ENCODE peak calls at places on chromosomes 5 and 9, in six cellular contexts. L is neuronal stem cell, U is IMR-90, M is H1, A is H9, I is mesenchymal stem cell. T is an unnamed sample.

GRCh38 chr5:53249529-53249928 is 140.0 kb upstream of the MOCS2 start:
- DNase-seq in L (no peak), U (peak; percentile 98), M (no peak), A (no peak), I (peak; percentile 87), T (peak; percentile 11)

GRCh38 chr5:110790673-110791072 is 51.9 kb downstream of the SLC25A46 start:
- DNase-seq in L (no peak), U (peak; percentile 82), M (no peak), A (no peak), I (peak; percentile 63), T (peak; percentile 85)

GRCh38 chr9:109793196-109793595 is 13.2 kb downstream of the PALM2AKAP2 start:
- DNase-seq in L (no peak), U (peak; percentile 94), M (no peak), A (no peak), I (peak; percentile 98), T (peak; percentile 58)

GRCh38 chr5:35644543-35644942 is 26.9 kb downstream of the SPEF2 start:
- DNase-seq in L (no peak), U (no peak), M (no peak), A (peak; percentile 34), I (no peak), T (no peak)

GRCh38 chr5:166713281-166713680 is 1578.2 kb upstream of the WWC1 start:
- DNase-seq in L (no peak), U (no peak), M (no peak), A (no peak), I (no peak), T (no peak)

GRCh38 chr9:96344458-96345180 is 38.9 kb downstream of the SLC35D2 start:
- DNase-seq in L (peak; percentile 5), U (peak; percentile 95), M (no peak), A (peak; percentile 86), I (peak; percentile 86), T (peak; percentile 46)

GRCh38 chr9:16387382-16387781 is 483.1 kb downstream of the BNC2 start:
- DNase-seq in L (no peak), U (peak; percentile 28), M (no peak), A (no peak), I (no peak), T (no peak)

GRCh38 chr5:53480474-53481353 is at the start of gene FST:
- DNase-seq in L (peak; percentile 72), U (peak; percentile 36), M (no peak), A (peak; percentile 42), I (peak; percentile 57), T (no peak)

GRCh38 chr5:120507197-120507596 is 43.1 kb downstream of the PRR16 start:
- DNase-seq in L (no peak), U (peak; percentile 36), M (no peak), A (no peak), I (no peak), T (no peak)

GRCh38 chr5:110018509-110018908 is 328.8 kb downstream of the MAN2A1 start:
- DNase-seq in L (no peak), U (no peak), M (no peak), A (no peak), I (no peak), T (no peak)

GRCh38 chr5:36459191-36460135 is 146.9 kb upstream of the SLC1A3 start:
- DNase-seq in L (no peak), U (no peak), M (no peak), A (peak; percentile 49), I (no peak), T (peak; percentile 94)

GRCh38 chr9:125534934-125535701 is 171.9 kb downstream of the MAPKAP1 start:
- DNase-seq in L (no peak), U (no peak), M (no peak), A (no peak), I (no peak), T (no peak)

GRCh38 chr5:164505791-164506190 is 1000.4 kb downstream of the MAT2B start:
- DNase-seq in L (no peak), U (no peak), M (no peak), A (no peak), I (no peak), T (peak; percentile 73)

GRCh38 chr5:164881442-164881841 is 1376.0 kb downstream of the MAT2B start:
- DNase-seq in L (no peak), U (no peak), M (no peak), A (no peak), I (no peak), T (no peak)

GRCh38 chr5:112366987-112367386 is 52.1 kb downstream of the EPB41L4A start:
- DNase-seq in L (no peak), U (no peak), M (no peak), A (peak; percentile 58), I (peak; percentile 2), T (peak; percentile 51)

GRCh38 chr5:173639-174600 is 17.4 kb upstream of the LRRC14B start:
- DNase-seq in L (no peak), U (no peak), M (no peak), A (no peak), I (no peak), T (no peak)

GRCh38 chr5:91420879-91421278 is 37.8 kb upstream of the ARRDC3 start:
- DNase-seq in L (no peak), U (no peak), M (no peak), A (no peak), I (no peak), T (no peak)

GRCh38 chr5:91430949-91431348 is 47.8 kb upstream of the ARRDC3 start:
- DNase-seq in L (no peak), U (no peak), M (no peak), A (no peak), I (no peak), T (no peak)

GRCh38 chr5:91419571-91420537 is 36.7 kb upstream of the ARRDC3 start:
- DNase-seq in L (peak; percentile 63), U (peak; percentile 55), M (no peak), A (peak; percentile 36), I (peak; percentile 62), T (peak; percentile 93)

GRCh38 chr5:91419136-91419535 is 36.0 kb upstream of the ARRDC3 start:
- DNase-seq in L (no peak), U (no peak), M (no peak), A (no peak), I (no peak), T (no peak)

DNA sequence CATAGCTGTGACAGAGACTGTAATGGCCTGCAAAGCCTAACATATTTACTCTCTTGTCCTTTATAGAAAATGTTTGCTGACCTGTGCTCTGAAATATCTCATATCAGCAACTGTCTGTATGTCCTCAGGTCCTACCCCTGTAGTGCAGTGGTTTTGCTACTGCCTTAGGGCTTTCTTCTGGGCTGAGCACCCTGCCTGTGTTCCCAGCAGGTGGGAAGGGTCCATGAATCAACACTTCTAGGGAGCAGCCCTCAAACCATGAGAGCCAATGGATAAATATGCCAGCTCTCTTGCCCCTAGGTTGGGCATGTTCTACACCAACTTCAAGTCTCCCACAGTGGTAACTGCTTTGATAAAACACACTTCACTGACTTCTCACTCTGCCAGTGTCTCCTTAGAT is 41.9 kb upstream of the ARRDC3 start:
- DNase-seq in L (no peak), U (no peak), M (no peak), A (peak; percentile 37), I (no peak), T (peak; percentile 56)
- H3K18ac ChIP-seq in L (no peak overlapping the region), U (no peak overlapping the region), M (no peak overlapping the region), A (no peak overlapping the region), I (no peak overlapping the region), T (no peak overlapping the region)

DNA sequence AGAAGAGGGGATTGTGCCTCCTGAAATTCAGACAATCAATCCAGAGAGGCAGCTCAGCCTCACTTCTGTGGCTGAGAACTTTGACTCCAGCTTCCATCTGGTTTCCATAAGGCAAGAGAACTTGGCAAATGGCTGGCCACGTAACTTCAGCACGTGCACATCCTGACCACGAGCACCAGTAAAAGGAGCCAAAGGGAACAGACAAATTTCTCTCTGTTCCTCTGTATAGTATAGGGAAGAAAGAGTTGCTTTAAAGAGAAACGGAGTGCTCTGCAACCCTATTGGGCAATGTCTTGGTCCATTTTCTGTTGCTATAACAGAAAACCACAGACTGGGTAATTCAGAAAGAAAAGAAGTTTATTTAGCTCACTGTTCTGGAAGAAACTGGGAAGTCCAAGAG is 558.8 kb downstream of the ACTL7B start:
- DNase-seq in L (no peak), U (peak; percentile 73), M (no peak), A (no peak), I (peak; percentile 68), T (peak; percentile 3)
- H2AFZ ChIP-seq in L (no peak overlapping the region), U (no peak overlapping the region), M (no peak overlapping the region), A (no peak overlapping the region), I (no peak overlapping the region), T (no peak overlapping the region)

GRCh38 chr5:14871084-14871572 is 450 bp downstream of the ANKH start:
- DNase-seq in L (no peak), U (no peak), M (no peak), A (no peak), I (no peak), T (no peak)

GRCh38 chr5:14872070-14872989 is 752 bp upstream of the ANKH start:
- DNase-seq in L (no peak), U (peak; percentile 8), M (no peak), A (peak; percentile 44), I (peak; percentile 56), T (no peak)

GRCh38 chr5:14873093-14873492 is 1.5 kb upstream of the ANKH start:
- DNase-seq in L (no peak), U (no peak), M (no peak), A (no peak), I (no peak), T (no peak)

GRCh38 chr5:14870347-14871083 is 1.1 kb downstream of the ANKH start:
- DNase-seq in L (no peak), U (no peak), M (no peak), A (no peak), I (no peak), T (no peak)

DNA sequence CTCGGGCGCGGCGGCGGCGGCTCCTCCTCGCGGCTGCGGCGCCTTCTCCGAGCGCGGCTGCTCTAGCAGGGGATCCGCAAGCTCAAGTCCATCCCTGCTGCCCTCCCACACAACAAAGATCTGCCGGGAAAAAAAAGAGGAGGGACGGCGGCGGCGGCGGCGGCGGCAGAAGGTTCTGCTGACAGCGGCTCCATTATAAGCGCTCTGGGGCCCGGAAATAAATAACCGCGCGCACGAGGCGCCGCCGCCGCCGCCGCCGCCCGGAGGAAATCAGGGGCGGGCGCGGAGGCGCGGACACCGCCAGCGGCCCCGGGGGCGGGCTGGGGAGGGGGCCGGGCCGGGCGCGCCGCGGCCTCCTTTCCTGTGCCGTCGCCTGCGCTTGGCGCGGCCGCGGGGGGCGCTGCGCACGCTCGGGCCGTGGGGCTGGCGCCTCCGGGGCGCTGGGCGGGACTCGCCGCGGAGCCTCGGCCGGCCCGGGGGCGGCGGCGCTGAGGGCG is at the start of gene ANKH:
- DNase-seq in L (peak; percentile 70), U (peak; percentile 69), M (no peak), A (peak; percentile 72), I (peak; percentile 76), T (peak; percentile 77)
- H3K18ac ChIP-seq in L (peak within 1 kb of the TSS; percentile 93), U (peak within 1 kb of the TSS; percentile 27), M (no peak within 1 kb of the TSS), A (no peak within 1 kb of the TSS), I (peak within 1 kb of the TSS; percentile 93), T (peak within 1 kb of the TSS; percentile 91)

DNA sequence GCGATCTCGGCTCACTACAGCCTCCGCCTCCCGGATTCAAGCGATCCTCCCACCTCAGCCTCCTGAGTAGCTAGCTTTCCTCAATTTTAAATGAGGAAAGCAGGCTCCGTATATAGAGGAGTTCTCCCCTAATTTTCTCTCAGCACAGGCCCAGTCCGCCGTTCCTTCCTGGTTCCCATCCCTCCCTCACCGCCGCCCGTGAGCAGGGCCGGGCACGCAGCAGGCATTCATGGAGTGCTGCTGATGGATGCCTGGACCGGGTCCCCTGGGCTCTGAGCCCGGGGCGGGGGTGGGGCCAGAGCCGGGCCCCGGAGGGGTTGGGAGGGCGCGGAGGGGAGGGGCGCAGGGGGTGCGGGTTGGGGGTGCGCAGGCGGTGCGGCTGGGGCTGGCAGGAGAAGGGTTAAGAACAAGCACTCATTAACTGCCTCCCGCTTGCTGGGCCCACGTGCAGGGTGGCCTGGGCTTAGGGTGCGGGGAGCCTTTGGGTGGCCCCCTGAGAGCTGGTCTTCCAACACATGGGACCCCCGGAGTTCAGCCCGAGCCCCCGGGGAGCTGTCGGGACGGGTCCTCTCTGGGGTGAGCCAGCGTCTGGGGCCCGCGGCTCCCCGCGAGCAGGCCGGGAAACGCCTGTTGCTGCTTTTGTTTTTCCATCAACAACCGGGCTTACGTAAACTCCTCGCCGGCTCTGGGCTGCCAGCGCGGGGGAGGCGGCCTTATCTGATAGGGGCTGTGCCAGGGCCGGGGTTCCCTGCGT is 33.7 kb downstream of the LHX2 start:
- DNase-seq in L (no peak), U (peak; percentile 22), M (no peak), A (peak; percentile 51), I (peak; percentile 56), T (no peak)
- H2AFZ ChIP-seq in L (peak overlapping the region; percentile 59), U (peak overlapping the region; percentile 78), M (no peak overlapping the region), A (no peak overlapping the region), I (no peak overlapping the region), T (peak overlapping the region; percentile 20)